ENCODE peak calls at places on chromosomes 1 and 21, in four cellular contexts. One of them, this sample, is unnamed.

GRCh38 chr1:207298666-207299065 is 22.8 kb upstream of the CD55 start:
- DNase-seq in K562: no peak
- DNase-seq in HepG2: no peak
- DNase-seq in GM12878: no peak
- DNase-seq in this sample: no peak

GRCh38 chr1:65528104-65528503 is 107.6 kb downstream of the LEPR start:
- DNase-seq in K562: no peak
- DNase-seq in HepG2: no peak
- DNase-seq in GM12878: no peak
- DNase-seq in this sample: no peak

GRCh38 chr21:25809013-25809412 is 74.2 kb downstream of the GABPA start:
- DNase-seq in K562: no peak
- DNase-seq in HepG2: no peak
- DNase-seq in GM12878: no peak
- DNase-seq in this sample: no peak

GRCh38 chr1:165073402-165074007 is 283.0 kb downstream of the LMX1A start:
- DNase-seq in GM12878: no peak
- DNase-seq in K562: no peak
- DNase-seq in HepG2: peak
- DNase-seq in this sample: no peak

GRCh38 chr1:92483442-92484170 is 3.1 kb downstream of the GFI1 start:
- DNase-seq in HepG2: no peak
- DNase-seq in GM12878: no peak
- DNase-seq in K562: no peak
- DNase-seq in this sample: peak

GRCh38 chr21:34913786-34914185 is 135.3 kb downstream of the RUNX1 start:
- DNase-seq in HepG2: no peak
- DNase-seq in GM12878: no peak
- DNase-seq in K562: no peak
- DNase-seq in this sample: no peak

GRCh38 chr1:203648281-203648680 is 21.6 kb downstream of the ATP2B4 start:
- DNase-seq in GM12878: no peak
- DNase-seq in HepG2: no peak
- DNase-seq in K562: no peak
- DNase-seq in this sample: no peak

GRCh38 chr21:33552999-33553598 is 10.3 kb downstream of the SON start:
- DNase-seq in K562: no peak
- DNase-seq in GM12878: no peak
- DNase-seq in HepG2: no peak
- DNase-seq in this sample: no peak

GRCh38 chr1:226111109-226111864 is 48.8 kb downstream of the H3-3A start:
- DNase-seq in HepG2: no peak
- DNase-seq in GM12878: no peak
- DNase-seq in K562: peak
- DNase-seq in this sample: no peak

GRCh38 chr1:24999426-24999825 is 69.3 kb upstream of the RUNX3 start:
- DNase-seq in GM12878: no peak
- DNase-seq in K562: no peak
- DNase-seq in HepG2: no peak
- DNase-seq in this sample: no peak

GRCh38 chr1:107781245-107781644 is 183.7 kb downstream of the VAV3 start:
- DNase-seq in GM12878: no peak
- DNase-seq in HepG2: no peak
- DNase-seq in K562: no peak
- DNase-seq in this sample: no peak

GRCh38 chr1:161973924-161974845 is 49.5 kb downstream of the OLFML2B start:
- DNase-seq in K562: no peak
- DNase-seq in HepG2: no peak
- DNase-seq in GM12878: no peak
- DNase-seq in this sample: no peak

GRCh38 chr1:62687421-62687902 is 724 bp downstream of the DOCK7 start:
- DNase-seq in GM12878: no peak
- DNase-seq in K562: peak
- DNase-seq in HepG2: peak
- DNase-seq in this sample: peak

DNA sequence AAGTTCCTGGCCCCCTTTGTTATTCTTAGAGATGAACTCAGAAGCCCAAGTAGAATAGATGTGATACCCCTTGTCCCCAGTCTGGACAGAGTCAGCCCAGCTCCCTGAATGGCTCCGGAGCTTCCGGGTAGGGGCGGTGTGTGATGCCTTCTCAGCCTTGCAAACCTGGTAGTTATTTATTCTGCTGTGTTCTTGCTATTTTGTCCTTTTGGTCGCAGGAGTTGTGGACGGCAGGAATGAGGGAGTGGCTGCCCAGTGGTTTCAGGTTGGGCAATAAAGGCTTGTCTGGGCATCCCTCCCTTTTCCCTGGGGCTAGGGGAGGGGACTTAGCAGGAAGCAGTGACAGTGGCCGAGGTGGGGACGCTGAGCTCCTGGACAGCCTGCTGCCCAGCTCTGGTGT is 2.8 kb downstream of the PTPRU start:
- DNase-seq in K562: no peak
- DNase-seq in GM12878: no peak
- DNase-seq in HepG2: peak
- DNase-seq in this sample: no peak
- TF ChIP-seq TCF7 in K562: no peak
- TF ChIP-seq TCF7 in GM12878: no peak
- TF ChIP-seq TCF7 in HepG2: no peak
- TF ChIP-seq TCF7 in this sample: no peak

DNA sequence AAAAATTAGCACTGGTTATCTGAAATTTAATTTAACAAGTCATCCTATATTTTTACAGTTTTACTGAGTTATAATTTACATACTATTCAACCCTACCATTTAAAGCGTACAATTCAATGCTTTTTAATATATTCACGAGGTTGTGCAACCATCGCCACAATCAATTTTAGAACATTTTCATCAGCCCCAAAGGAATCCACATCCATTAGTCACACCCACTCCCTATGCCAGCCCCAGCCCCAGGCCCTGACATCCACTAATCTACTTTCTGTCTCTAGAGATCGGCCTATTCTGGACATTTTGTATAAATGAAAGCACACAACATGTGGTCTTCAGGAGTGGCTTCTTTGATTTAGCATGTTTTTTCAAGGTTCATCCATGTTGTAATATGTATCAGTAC is 134.7 kb downstream of the PSMG1 start:
- DNase-seq in HepG2: no peak
- DNase-seq in K562: no peak
- DNase-seq in GM12878: no peak
- DNase-seq in this sample: no peak
- TF ChIP-seq TCF7 in HepG2: no peak
- TF ChIP-seq TCF7 in K562: no peak
- TF ChIP-seq TCF7 in GM12878: no peak
- TF ChIP-seq TCF7 in this sample: no peak

GRCh38 chr1:6747679-6748078 is 37.6 kb upstream of the CAMTA1 start:
- DNase-seq in K562: no peak
- DNase-seq in GM12878: no peak
- DNase-seq in HepG2: no peak
- DNase-seq in this sample: no peak

GRCh38 chr1:6738987-6739386 is 37.4 kb upstream of the DNAJC11 start:
- DNase-seq in HepG2: no peak
- DNase-seq in K562: no peak
- DNase-seq in GM12878: no peak
- DNase-seq in this sample: no peak

GRCh38 chr1:6745073-6745472 is 40.2 kb upstream of the CAMTA1 start:
- DNase-seq in K562: no peak
- DNase-seq in HepG2: no peak
- DNase-seq in GM12878: peak
- DNase-seq in this sample: no peak

GRCh38 chr1:6743189-6744101 is 41.8 kb upstream of the CAMTA1 start:
- DNase-seq in K562: no peak
- DNase-seq in HepG2: no peak
- DNase-seq in GM12878: peak
- DNase-seq in this sample: peak
- TF ChIP-seq TCF7 in K562: no peak
- TF ChIP-seq TCF7 in HepG2: no peak
- TF ChIP-seq TCF7 in GM12878: no peak
- TF ChIP-seq TCF7 in this sample: no peak

GRCh38 chr1:233393084-233393840 is 65.7 kb downstream of the MAP3K21 start:
- DNase-seq in HepG2: no peak
- DNase-seq in GM12878: no peak
- DNase-seq in K562: no peak
- DNase-seq in this sample: no peak
- TF ChIP-seq TCF7 in HepG2: no peak
- TF ChIP-seq TCF7 in GM12878: no peak
- TF ChIP-seq TCF7 in K562: no peak
- TF ChIP-seq TCF7 in this sample: no peak

DNA sequence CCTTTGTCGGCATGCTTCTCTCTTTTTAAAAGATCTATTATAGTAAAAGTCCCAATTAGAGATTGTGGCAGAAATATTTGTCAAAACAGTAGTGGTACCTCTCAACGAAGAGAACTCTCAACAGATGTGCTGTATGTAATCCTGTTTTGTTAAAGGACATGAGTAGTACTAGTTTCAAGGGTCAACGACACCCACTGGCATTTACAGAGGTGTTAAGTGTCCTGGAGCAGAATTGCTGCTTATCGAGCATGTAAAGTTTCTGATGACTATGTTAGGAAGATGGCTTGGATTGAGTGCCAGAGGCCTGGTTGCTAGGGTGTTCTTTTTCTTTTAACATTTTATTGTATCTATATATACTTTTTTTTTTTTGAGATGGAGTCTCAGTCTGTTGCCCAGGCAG is 27.1 kb downstream of the CELF3 start:
- DNase-seq in GM12878: no peak
- DNase-seq in K562: no peak
- DNase-seq in HepG2: no peak
- DNase-seq in this sample: no peak
- TF ChIP-seq TCF7 in GM12878: no peak
- TF ChIP-seq TCF7 in K562: no peak
- TF ChIP-seq TCF7 in HepG2: no peak
- TF ChIP-seq TCF7 in this sample: no peak

GRCh38 chr1:192575499-192576189 is at the start of gene RGS1:
- DNase-seq in HepG2: no peak
- DNase-seq in K562: no peak
- DNase-seq in GM12878: peak
- DNase-seq in this sample: no peak

GRCh38 chr1:192576190-192577144 is 894 bp downstream of the RGS1 start:
- DNase-seq in HepG2: no peak
- DNase-seq in GM12878: no peak
- DNase-seq in K562: no peak
- DNase-seq in this sample: no peak

GRCh38 chr1:192577145-192578140 is 1.9 kb downstream of the RGS1 start:
- DNase-seq in HepG2: no peak
- DNase-seq in GM12878: no peak
- DNase-seq in K562: no peak
- DNase-seq in this sample: no peak

GRCh38 chr1:192571706-192572105 is 3.9 kb upstream of the RGS1 start:
- DNase-seq in GM12878: no peak
- DNase-seq in K562: no peak
- DNase-seq in HepG2: no peak
- DNase-seq in this sample: no peak

GRCh38 chr1:192573499-192573898 is 2.1 kb upstream of the RGS1 start:
- DNase-seq in GM12878: no peak
- DNase-seq in K562: no peak
- DNase-seq in HepG2: no peak
- DNase-seq in this sample: no peak
- TF ChIP-seq TCF7 in GM12878: no peak
- TF ChIP-seq TCF7 in K562: no peak
- TF ChIP-seq TCF7 in HepG2: no peak
- TF ChIP-seq TCF7 in this sample: no peak

DNA sequence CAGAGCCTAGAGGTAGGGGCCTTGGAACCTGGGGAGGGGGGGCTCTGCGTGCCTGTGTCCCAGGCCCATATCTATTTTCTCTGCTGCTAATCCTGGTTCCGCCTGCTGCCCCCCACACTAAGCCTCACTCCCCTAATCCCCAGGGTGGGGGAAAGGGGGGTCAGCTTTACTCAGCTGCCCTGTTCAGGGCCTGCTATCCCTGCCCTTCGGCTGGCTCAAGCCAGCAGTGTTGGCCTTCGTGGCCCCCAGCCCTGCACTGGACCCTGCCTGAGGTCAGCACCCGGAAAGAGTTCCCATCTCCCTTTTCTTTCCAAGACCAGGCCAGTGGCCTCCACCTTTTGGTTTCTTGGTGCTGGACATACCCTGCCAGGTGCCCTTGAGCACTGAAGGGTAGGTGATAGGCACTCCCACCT is 8.4 kb downstream of the ZBTB7B start:
- DNase-seq in GM12878: no peak
- DNase-seq in HepG2: no peak
- DNase-seq in K562: no peak
- DNase-seq in this sample: no peak
- TF ChIP-seq TCF7 in GM12878: no peak
- TF ChIP-seq TCF7 in HepG2: no peak
- TF ChIP-seq TCF7 in K562: no peak
- TF ChIP-seq TCF7 in this sample: no peak

GRCh38 chr1:110065841-110066240 is 4.6 kb downstream of the ALX3 start:
- DNase-seq in HepG2: no peak
- DNase-seq in GM12878: no peak
- DNase-seq in K562: no peak
- DNase-seq in this sample: no peak
- TF ChIP-seq TCF7 in HepG2: no peak
- TF ChIP-seq TCF7 in GM12878: no peak
- TF ChIP-seq TCF7 in K562: no peak
- TF ChIP-seq TCF7 in this sample: no peak

GRCh38 chr1:210597555-210598134 is 268.9 kb downstream of the HHAT start:
- DNase-seq in HepG2: peak
- DNase-seq in GM12878: peak
- DNase-seq in K562: no peak
- DNase-seq in this sample: no peak
- TF ChIP-seq TCF7 in HepG2: no peak
- TF ChIP-seq TCF7 in GM12878: no peak
- TF ChIP-seq TCF7 in K562: no peak
- TF ChIP-seq TCF7 in this sample: no peak

GRCh38 chr21:20822559-20823133 is 175.6 kb upstream of the NCAM2 start:
- DNase-seq in K562: no peak
- DNase-seq in HepG2: no peak
- DNase-seq in GM12878: no peak
- DNase-seq in this sample: no peak
- TF ChIP-seq TCF7 in K562: no peak
- TF ChIP-seq TCF7 in HepG2: no peak
- TF ChIP-seq TCF7 in GM12878: no peak
- TF ChIP-seq TCF7 in this sample: no peak

This sample was measured in WTC11.